ENCODE peak calls at places on chromosomes 2 and 18, in nine cellular contexts. S, T, B, N, R, Y, I, J and L are unnamed samples.

GRCh38 chr2:176118606-176119370 is 2.2 kb downstream of the HOXD10 start:
- DNase-seq in S (no peak), T (no peak), B (no peak), N (no peak), R (no peak), Y (no peak), I (no peak), J (peak), L (no peak)

GRCh38 chr2:47891369-47892337 is 14.6 kb downstream of the FBXO11 start:
- DNase-seq in S (no peak), T (no peak), B (no peak), N (peak), R (no peak), Y (no peak), I (no peak), J (no peak), L (no peak)

GRCh38 chr18:47204908-47205522 is 28.9 kb upstream of the IER3IP1 start:
- DNase-seq in S (peak), T (peak), B (peak), N (peak), R (no peak), Y (peak), I (peak), J (no peak), L (no peak)

GRCh38 chr2:140526575-140526974 is 1604.2 kb downstream of the LRP1B start:
- DNase-seq in S (no peak), T (no peak), B (no peak), N (no peak), R (no peak), Y (peak), I (no peak), J (no peak), L (no peak)

GRCh38 chr2:182522428-182522896 is 95.6 kb upstream of the PDE1A start:
- DNase-seq in S (no peak), T (no peak), B (no peak), N (no peak), R (no peak), Y (no peak), I (no peak), J (no peak), L (no peak)

GRCh38 chr18:69617888-69618287 is 217.2 kb downstream of the DOK6 start:
- DNase-seq in S (no peak), T (no peak), B (no peak), N (peak), R (no peak), Y (no peak), I (no peak), J (no peak), L (no peak)

GRCh38 chr18:48079885-48080284 is 149.4 kb upstream of the SMAD2 start:
- DNase-seq in S (no peak), T (no peak), B (no peak), N (no peak), R (no peak), Y (no peak), I (no peak), J (no peak), L (no peak)

GRCh38 chr2:59680863-59681262 is 872.6 kb downstream of the BCL11A start:
- DNase-seq in S (no peak), T (no peak), B (no peak), N (no peak), R (no peak), Y (no peak), I (no peak), J (no peak), L (no peak)

GRCh38 chr2:11708106-11708505 is 38.1 kb upstream of the NTSR2 start:
- DNase-seq in S (no peak), T (no peak), B (no peak), N (no peak), R (no peak), Y (no peak), I (no peak), J (no peak), L (no peak)

GRCh38 chr2:175036582-175037018 is 31.4 kb upstream of the CHN1 start:
- DNase-seq in S (no peak), T (no peak), B (no peak), N (no peak), R (no peak), Y (no peak), I (peak), J (peak), L (no peak)

GRCh38 chr2:191264647-191265079 is 19.5 kb downstream of the MYO1B start:
- DNase-seq in S (no peak), T (no peak), B (no peak), N (peak), R (no peak), Y (no peak), I (no peak), J (no peak), L (no peak)

GRCh38 chr2:39778233-39778632 is 825 bp downstream of the THUMPD2 start:
- DNase-seq in S (no peak), T (no peak), B (no peak), N (no peak), R (no peak), Y (no peak), I (no peak), J (no peak), L (no peak)